ENCODE peak calls at places on chromosomes 2 and 18, in eight cellular contexts. M, P, D, F, T, S, Z and G are unnamed samples. For H3K27me3, the result is how much of the 10 kb centered on the place peaks cover.

GRCh38 chr2:197628043-197628500 is 47.3 kb downstream of the RFTN2 start:
- DNase-seq in S (no peak), Z (no peak), F (no peak), M (no peak), P (no peak), T (no peak), D (peak), G (peak)

GRCh38 chr2:147782521-147782920 is 62.3 kb upstream of the ACVR2A start:
- DNase-seq in M (no peak), F (no peak), Z (no peak), S (no peak), P (no peak), T (no peak), D (no peak), G (no peak)

GRCh38 chr2:210756821-210757220 is 200.4 kb downstream of the CPS1 start:
- DNase-seq in F (no peak), M (no peak), P (no peak), Z (no peak), D (no peak), S (no peak), T (no peak), G (no peak)

GRCh38 chr2:214482716-214483115 is 71.9 kb downstream of the VWC2L start:
- DNase-seq in Z (no peak), T (no peak), M (no peak), P (no peak), D (no peak), F (no peak), S (no peak), G (no peak)

GRCh38 chr2:27094353-27094984 is 7.9 kb downstream of the KHK start:
- DNase-seq in P (no peak), M (no peak), F (no peak), D (no peak), Z (no peak), S (no peak), T (no peak), G (no peak)

GRCh38 chr2:40304340-40304739 is 147.6 kb downstream of the SLC8A1 start:
- DNase-seq in M (no peak), T (no peak), F (no peak), D (no peak), S (no peak), P (no peak), Z (no peak), G (peak)

GRCh38 chr2:16068233-16068940 is 128.0 kb downstream of the MYCN start:
- DNase-seq in D (no peak), Z (no peak), M (no peak), F (no peak), P (no peak), T (no peak), S (no peak), G (no peak)

GRCh38 chr2:45699032-45699658 is 47.7 kb downstream of the PRKCE start:
- DNase-seq in D (peak), T (no peak), M (no peak), Z (no peak), P (no peak), F (no peak), S (no peak), G (no peak)

GRCh38 chr2:95058466-95058988 is 33.0 kb downstream of the MAL start:
- DNase-seq in S (no peak), M (no peak), Z (peak), P (no peak), F (peak), T (no peak), D (no peak), G (no peak)

GRCh38 chr2:55999790-56000189 is 76.2 kb upstream of the EFEMP1 start:
- DNase-seq in Z (no peak), M (no peak), D (no peak), S (no peak), T (no peak), P (no peak), F (no peak), G (no peak)

GRCh38 chr2:102253753-102254150 is 57.6 kb upstream of the IL1RL1 start:
- DNase-seq in P (no peak), S (no peak), T (no peak), M (no peak), D (peak), F (no peak), Z (no peak), G (no peak)

GRCh38 chr2:192243488-192243887 is 48.8 kb upstream of the TMEFF2 start:
- DNase-seq in F (no peak), P (no peak), S (no peak), Z (no peak), M (no peak), T (no peak), D (no peak), G (no peak)

GRCh38 chr2:238003234-238004032 is 36.6 kb downstream of the UBE2F start:
- DNase-seq in T (no peak), S (no peak), M (no peak), Z (no peak), P (no peak), F (no peak), D (no peak), G (no peak)

GRCh38 chr18:7766383-7766782 is 199.3 kb downstream of the PTPRM start:
- DNase-seq in F (no peak), P (no peak), Z (no peak), M (no peak), T (no peak), D (no peak), S (no peak), G (no peak)

GRCh38 chr2:128773641-128774319 is 455.1 kb upstream of the HS6ST1 start:
- DNase-seq in P (no peak), T (no peak), D (no peak), M (no peak), F (no peak), S (no peak), Z (no peak), G (no peak)

GRCh38 chr2:43294973-43295603 is 68.7 kb upstream of the ZFP36L2 start:
- DNase-seq in M (no peak), T (no peak), S (no peak), F (no peak), P (no peak), Z (no peak), D (no peak), G (no peak)

GRCh38 chr2:200159366-200159720 is 147.2 kb upstream of the SPATS2L start:
- DNase-seq in D (no peak), S (peak), M (no peak), Z (no peak), T (no peak), F (no peak), P (no peak), G (no peak)

GRCh38 chr2:62149708-62150107 is 46.2 kb upstream of the B3GNT2 start:
- DNase-seq in Z (no peak), P (no peak), M (no peak), T (no peak), S (no peak), D (peak), F (no peak), G (no peak)

GRCh38 chr18:50695431-50696176 is 124.2 kb downstream of the MRO start:
- DNase-seq in M (no peak), T (no peak), D (no peak), S (no peak), P (no peak), Z (no peak), F (no peak), G (no peak)

GRCh38 chr2:234161932-234162331 is 111.4 kb downstream of the SPP2 start:
- DNase-seq in T (no peak), Z (no peak), S (no peak), P (no peak), D (no peak), F (no peak), M (no peak), G (no peak)

GRCh38 chr2:28193552-28194383 is 198.9 kb upstream of the FOSL2 start:
- DNase-seq in M (no peak), T (no peak), S (no peak), D (peak), P (no peak), Z (no peak), F (no peak), G (no peak)

GRCh38 chr18:939167-939566 is 34.5 kb downstream of the ADCYAP1 start:
- DNase-seq in F (no peak), P (no peak), D (no peak), M (no peak), Z (no peak), S (no peak), T (no peak), G (no peak)

GRCh38 chr2:174662859-174663258 is 65.3 kb upstream of the WIPF1 start:
- DNase-seq in T (no peak), P (no peak), S (no peak), M (no peak), F (no peak), D (no peak), Z (no peak), G (no peak)

GRCh38 chr2:174664084-174664759 is 66.6 kb upstream of the WIPF1 start:
- DNase-seq in F (no peak), Z (no peak), D (no peak), M (no peak), P (no peak), T (no peak), S (no peak), G (no peak)

GRCh38 chr2:174662459-174662858 is 64.9 kb upstream of the WIPF1 start:
- DNase-seq in P (no peak), S (no peak), Z (no peak), F (no peak), T (no peak), D (no peak), M (no peak), G (no peak)

GRCh38 chr2:174660984-174661675 is 63.5 kb upstream of the WIPF1 start:
- DNase-seq in P (no peak), D (no peak), T (no peak), Z (no peak), S (no peak), F (no peak), M (no peak), G (no peak)

DNA sequence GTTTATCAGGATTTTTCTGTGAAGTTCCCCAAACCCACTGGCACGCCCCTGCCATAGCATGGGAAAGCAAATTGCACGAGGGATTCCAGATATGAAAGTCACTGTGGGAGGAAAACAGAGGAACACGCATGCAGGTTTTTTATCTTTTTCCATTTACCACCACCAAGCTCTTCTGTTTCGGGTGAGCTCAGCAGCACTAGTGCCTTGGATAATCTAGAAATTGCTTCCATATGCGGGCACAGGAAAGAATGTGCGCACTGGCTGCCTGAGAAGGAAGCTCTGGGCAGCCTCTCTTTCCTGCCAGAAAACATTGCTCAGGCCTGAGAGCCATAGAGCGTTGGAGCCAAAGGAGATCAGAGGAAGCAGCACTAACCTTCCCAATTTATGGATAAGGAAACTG is 66.0 kb upstream of the WIPF1 start:
- DNase-seq in Z (no peak), M (no peak), T (no peak), D (peak), P (no peak), S (no peak), F (no peak), G (no peak)
- TF ChIP-seq POLR2AphosphoS5 in Z (no peak), M (no peak), T (no peak), D (no peak), P (no peak), S (no peak), F (no peak), G (no peak)

DNA sequence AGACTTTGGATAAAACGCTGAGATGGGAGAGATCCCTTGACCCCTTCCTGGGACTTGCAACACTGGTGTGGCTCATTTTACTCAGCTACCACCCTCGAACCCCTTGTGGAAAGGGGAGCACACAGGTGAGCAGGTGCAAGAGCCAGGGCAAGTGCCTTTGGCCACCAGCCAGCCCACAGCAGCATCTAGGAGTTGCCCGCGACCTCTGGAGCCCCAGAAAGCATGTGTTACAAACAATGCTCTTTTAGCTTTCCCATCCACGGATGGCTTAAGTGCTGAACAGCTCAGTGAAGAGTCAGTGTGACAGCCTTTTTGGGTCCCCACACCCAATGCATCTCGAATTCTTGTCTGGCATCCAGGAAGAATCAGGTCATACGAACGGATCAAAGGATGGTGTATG is 197.8 kb downstream of the MEMO1 start:
- DNase-seq in T (no peak), P (no peak), M (no peak), Z (no peak), F (no peak), D (no peak), S (no peak), G (no peak)
- H3K27me3 ChIP-seq in T (under half), P (under half), M (under half), Z (under half), F (under half), D (under half), S (under half), G (under half)

GRCh38 chr2:81991282-81991681 is 1686.7 kb upstream of the LRRTM1 start:
- DNase-seq in P (no peak), T (no peak), S (no peak), Z (no peak), M (no peak), D (no peak), F (no peak), G (no peak)

GRCh38 chr2:81984969-81985637 is 1680.6 kb upstream of the LRRTM1 start:
- DNase-seq in P (no peak), F (peak), D (no peak), M (no peak), T (no peak), Z (no peak), S (no peak), G (no peak)

GRCh38 chr2:81981616-81982015 is 1677.1 kb upstream of the LRRTM1 start:
- DNase-seq in T (no peak), D (no peak), S (no peak), M (no peak), P (no peak), Z (no peak), F (no peak), G (no peak)

DNA sequence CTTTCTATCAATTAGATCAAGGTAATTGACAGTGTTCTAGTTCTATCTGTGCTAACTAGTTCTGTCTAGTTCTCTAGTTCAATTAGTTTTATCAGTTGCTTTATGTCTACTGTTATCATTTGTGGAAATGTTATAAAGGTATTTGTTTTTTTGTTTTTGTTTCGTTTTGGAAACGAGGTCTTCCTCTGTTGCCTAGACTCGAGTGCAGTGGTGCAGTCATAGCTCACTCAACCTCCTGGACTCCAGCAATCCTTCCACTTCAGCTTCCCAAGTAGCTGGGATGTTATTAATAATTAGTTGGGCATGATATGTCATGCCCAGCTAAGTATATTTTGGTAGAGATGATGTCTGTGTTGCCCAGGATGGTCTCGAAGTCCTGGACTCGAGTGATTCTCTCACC is 1682.8 kb upstream of the LRRTM1 start:
- DNase-seq in M (no peak), T (no peak), F (no peak), Z (no peak), P (no peak), S (no peak), D (no peak), G (no peak)
- H3K4me3 ChIP-seq in M (no peak), T (no peak), F (no peak), Z (no peak), P (no peak), S (no peak), D (no peak), G (no peak)

DNA sequence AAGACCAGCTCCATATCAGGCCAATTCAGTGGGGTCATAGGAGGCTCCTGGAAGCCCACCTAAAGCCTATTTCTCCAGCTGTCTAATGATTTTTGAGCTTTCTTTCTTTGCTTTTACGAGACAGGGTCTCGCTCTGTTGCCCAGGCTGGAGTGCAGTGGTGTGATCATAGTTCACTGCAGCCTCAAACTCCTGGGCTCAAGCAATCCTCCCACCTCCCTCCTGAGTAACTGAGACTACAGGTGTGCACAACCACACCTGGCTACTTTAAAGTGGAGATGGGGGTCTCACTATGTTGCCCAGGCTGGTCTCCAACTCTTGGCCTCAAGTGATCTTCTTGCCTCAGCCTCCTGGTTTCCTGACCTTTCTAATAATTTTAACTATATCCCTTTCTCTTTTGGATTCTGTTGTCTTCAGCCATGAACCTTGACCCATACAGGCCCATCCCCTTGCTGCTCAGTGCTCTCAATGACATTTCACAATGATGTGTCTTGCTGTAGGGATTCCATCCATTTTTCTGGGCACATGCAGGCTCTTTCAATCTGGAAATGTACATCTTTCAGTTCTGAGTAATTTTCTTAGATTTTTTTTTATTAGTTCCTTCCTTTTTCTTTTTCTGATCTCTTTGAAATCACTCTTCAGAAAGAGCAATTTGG is 29.7 kb downstream of the GNLY start:
- DNase-seq in D (no peak), T (no peak), Z (no peak), P (no peak), S (no peak), F (no peak), M (no peak), G (no peak)
- TF ChIP-seq POLR2AphosphoS5 in D (no peak), T (no peak), Z (no peak), P (no peak), S (no peak), F (no peak), M (no peak), G (no peak)

DNA sequence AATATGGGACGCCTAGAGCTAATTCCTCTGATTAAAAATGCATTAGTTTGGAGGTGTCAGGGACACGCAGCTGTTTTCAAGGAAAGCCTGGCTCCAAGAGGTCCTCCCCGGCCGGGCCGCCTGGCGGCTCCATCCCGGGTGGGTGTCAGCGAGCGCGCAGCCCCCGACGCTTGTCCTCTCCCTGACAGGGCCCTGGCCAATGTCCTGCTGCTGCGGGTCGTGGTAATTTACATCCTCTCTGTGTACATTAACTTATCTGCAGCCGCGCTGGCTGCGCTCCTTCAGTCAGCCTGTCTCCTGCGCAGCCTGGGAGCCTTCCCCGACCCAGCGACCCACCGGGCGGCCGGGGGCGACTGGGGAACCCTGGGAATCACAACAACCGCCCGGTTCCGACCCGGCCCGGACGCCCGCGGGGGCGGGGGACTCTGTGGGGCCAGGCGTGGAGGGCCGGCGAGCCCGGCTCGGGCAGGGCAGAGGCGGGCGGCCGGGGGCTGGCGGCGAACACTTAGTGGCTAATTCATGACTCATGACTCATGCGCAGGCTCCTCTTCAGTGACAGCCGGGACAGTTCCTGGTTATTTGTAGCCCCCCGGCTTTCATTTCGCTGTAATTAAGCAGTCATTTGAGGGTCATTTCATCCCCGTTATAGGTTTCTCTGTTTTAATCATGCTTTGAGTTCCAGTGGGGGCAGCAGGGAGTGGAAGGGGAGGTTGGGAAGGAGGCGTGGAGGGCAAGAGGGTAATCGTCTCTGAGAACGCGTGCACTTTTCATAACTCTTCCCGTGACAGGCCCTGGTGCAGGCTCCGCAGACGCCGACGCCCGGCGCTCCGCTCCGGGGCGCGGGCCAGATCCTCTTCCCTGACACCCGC is 141.9 kb upstream of the CTAGE1 start:
- DNase-seq in S (peak), F (no peak), P (peak), M (no peak), D (peak), T (peak), Z (peak), G (peak)
- H3K27me3 ChIP-seq in S (under half), F (under half), P (under half), M (under half), D (under half), T (under half), Z (under half), G (under half)

GRCh38 chr2:152465541-152465940 is 130.6 kb downstream of the FMNL2 start:
- DNase-seq in S (no peak), T (no peak), Z (no peak), D (no peak), P (no peak), F (no peak), M (no peak), G (no peak)
- H3K4me3 ChIP-seq in S (no peak), T (no peak), Z (no peak), D (no peak), P (no peak), F (no peak), M (no peak), G (no peak)